ENCODE peak calls at places on chromosome 19, in four cellular contexts. C is foreskin fibroblast, A is WTC11, V is progenitor cell of endocrine pancreas. M is an unnamed sample.

GRCh38 chr19:36573020-36573947 is at the start of gene ZNF529:
- DNase-seq in C (peak), A (peak), V (peak), M (peak)

GRCh38 chr19:33449799-33450198 is 71.8 kb downstream of the PEPD start:
- DNase-seq in C (no peak), A (no peak), V (no peak), M (no peak)

GRCh38 chr19:54299126-54299498 is 13.9 kb downstream of the LILRA5 start:
- DNase-seq in C (no peak), A (no peak), V (no peak), M (no peak)

GRCh38 chr19:51688665-51689571 is 4.2 kb upstream of the SPACA6 start:
- DNase-seq in C (peak), A (peak), V (peak), M (no peak)

GRCh38 chr19:6790194-6791128 is 18.0 kb downstream of the VAV1 start:
- DNase-seq in C (no peak), A (no peak), V (no peak), M (no peak)

GRCh38 chr19:54248016-54248601 is 5.5 kb upstream of the LILRA6 start:
- DNase-seq in C (peak), A (no peak), V (no peak), M (no peak)

GRCh38 chr19:18588611-18589379 is at the start of gene REX1BD:
- DNase-seq in C (peak), A (peak), V (peak), M (no peak)

GRCh38 chr19:38151242-38151641 is 72.8 kb downstream of the DPF1 start:
- DNase-seq in C (no peak), A (no peak), V (no peak), M (no peak)

GRCh38 chr19:57888107-57888493 is 737 bp downstream of the ZNF814 start:
- DNase-seq in C (no peak), A (no peak), V (no peak), M (no peak)

GRCh38 chr19:57886046-57886445 is 2.8 kb downstream of the ZNF814 start:
- DNase-seq in C (no peak), A (no peak), V (no peak), M (no peak)

GRCh38 chr19:57887195-57887941 is 1.5 kb downstream of the ZNF814 start:
- DNase-seq in C (no peak), A (peak), V (no peak), M (no peak)

GRCh38 chr19:57888494-57889231 is at the start of gene ZNF814:
- DNase-seq in C (peak), A (peak), V (peak), M (peak)
- TF ChIP-seq CTCF in C (peak), A (peak), V (peak), M (no peak)

GRCh38 chr19:42080764-42081375 is 4.9 kb downstream of the ZNF574 start:
- DNase-seq in C (no peak), A (no peak), V (no peak), M (no peak)

GRCh38 chr19:42083537-42083936 is 7.6 kb downstream of the ZNF574 start:
- DNase-seq in C (no peak), A (no peak), V (no peak), M (no peak)

GRCh38 chr19:42079886-42080763 is 4.2 kb downstream of the ZNF574 start:
- DNase-seq in C (no peak), A (no peak), V (no peak), M (no peak)

GRCh38 chr19:42079276-42079669 is 3.3 kb downstream of the ZNF574 start:
- DNase-seq in C (no peak), A (no peak), V (no peak), M (no peak)

GRCh38 chr19:42081584-42082258 is 5.8 kb downstream of the ZNF574 start:
- DNase-seq in C (peak), A (no peak), V (no peak), M (no peak)
- TF ChIP-seq CTCF in C (peak), A (no peak), V (peak), M (peak)

DNA sequence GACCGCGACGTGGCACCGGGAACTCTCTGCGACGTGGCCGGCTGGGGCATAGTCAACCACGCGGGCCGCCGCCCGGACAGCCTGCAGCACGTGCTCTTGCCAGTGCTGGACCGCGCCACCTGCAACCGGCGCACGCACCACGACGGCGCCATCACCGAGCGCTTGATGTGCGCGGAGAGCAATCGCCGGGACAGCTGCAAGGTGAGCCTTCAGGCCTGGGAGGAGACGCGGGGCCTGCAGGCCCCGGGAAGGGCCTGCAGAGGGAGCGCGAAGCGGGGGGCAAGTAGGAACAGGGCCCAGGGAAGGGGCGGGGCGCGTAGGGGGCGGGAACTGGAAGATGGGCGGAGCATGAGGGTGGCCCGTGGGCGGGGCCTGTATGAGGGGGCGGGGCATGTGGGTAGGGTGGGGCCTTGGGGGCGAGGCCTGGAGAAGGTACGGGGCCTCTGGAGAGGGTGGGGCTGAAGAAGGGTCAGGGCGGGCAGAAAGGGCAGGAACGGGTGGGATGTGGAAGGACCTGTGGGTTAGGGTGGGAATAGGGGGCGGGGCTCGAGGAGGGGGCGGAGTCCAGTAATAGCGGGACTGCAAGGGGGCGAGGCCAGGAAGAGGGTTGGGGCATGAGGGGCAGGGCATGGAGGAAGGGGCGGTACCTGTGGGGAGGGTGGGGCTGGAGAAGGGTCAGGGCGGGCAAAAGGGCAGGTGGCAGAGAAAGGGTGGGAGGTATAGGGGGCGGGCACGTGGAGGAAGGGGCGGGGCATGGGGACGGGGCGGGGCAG is 2.5 kb downstream of the CFD start:
- DNase-seq in C (no peak), A (peak), V (no peak), M (no peak)
- TF ChIP-seq CTCF in C (no peak), A (no peak), V (no peak), M (no peak)

GRCh38 chr19:35304036-35304435 is 12.1 kb downstream of the MAG start:
- DNase-seq in C (no peak), A (no peak), V (no peak), M (no peak)
- TF ChIP-seq CTCF in C (no peak), A (no peak), V (no peak), M (no peak)

GRCh38 chr19:13089139-13089856 is 13.4 kb downstream of the LYL1 start:
- DNase-seq in C (no peak), A (peak), V (no peak), M (no peak)
- TF ChIP-seq CTCF in C (peak), A (peak), V (peak), M (no peak)